ENCODE peak calls at places on chromosomes 13 and 19, in eight cellular contexts. N is uterus, F is cardiac muscle cell, E is WERI-Rb-1, K is osteoblast, R is H9, C is A549, B is heart right ventricle. L is an unnamed sample. For H3K9me3, the result is how much of the 10 kb centered on the place peaks cover.

GRCh38 chr19:24073807-24074206 is 13.2 kb upstream of the ZNF254 start:
- DNase-seq in N (no peak), F (no peak), E (no peak), K (no peak), R (no peak), C (no peak), B (no peak), L (no peak)

GRCh38 chr13:112814905-112815585 is 125.2 kb downstream of the ATP11A start:
- DNase-seq in N (no peak), F (no peak), E (no peak), K (peak), R (no peak), C (no peak), B (no peak), L (no peak)

GRCh38 chr19:752652-753517 is 2.0 kb downstream of the MISP start:
- DNase-seq in N (no peak), F (no peak), E (no peak), K (peak), R (no peak), C (peak), B (no peak), L (no peak)

GRCh38 chr13:99124695-99125334 is 75.8 kb upstream of the UBAC2 start:
- DNase-seq in N (no peak), F (no peak), E (no peak), K (peak), R (no peak), C (peak), B (no peak), L (no peak)

GRCh38 chr13:113452942-113453901 is at the start of gene ADPRHL1:
- DNase-seq in N (peak), F (peak), E (peak), K (no peak), R (no peak), C (no peak), B (peak), L (no peak)

GRCh38 chr19:46975011-46975917 is 44.4 kb upstream of the NPAS1 start:
- DNase-seq in N (no peak), F (no peak), E (peak), K (no peak), R (no peak), C (no peak), B (no peak), L (no peak)

GRCh38 chr13:98411617-98412310 is 165.1 kb downstream of the STK24 start:
- DNase-seq in N (no peak), F (no peak), E (no peak), K (no peak), R (no peak), C (no peak), B (no peak), L (no peak)

GRCh38 chr19:11931051-11931450 is 6.1 kb downstream of the ZNF700 start:
- DNase-seq in N (no peak), F (no peak), E (peak), K (peak), R (no peak), C (no peak), B (no peak), L (no peak)

GRCh38 chr19:1748115-1748702 is 5.1 kb upstream of the ONECUT3 start:
- DNase-seq in N (no peak), F (no peak), E (no peak), K (no peak), R (no peak), C (peak), B (no peak), L (no peak)

GRCh38 chr19:18604820-18605159 is 1.8 kb downstream of the CRLF1 start:
- DNase-seq in N (no peak), F (no peak), E (no peak), K (peak), R (no peak), C (no peak), B (no peak), L (no peak)

GRCh38 chr13:48112896-48113525 is 18.1 kb upstream of the MED4 start:
- DNase-seq in N (no peak), F (no peak), E (no peak), K (no peak), R (no peak), C (no peak), B (no peak), L (no peak)

GRCh38 chr13:36438594-36439483 is 6.5 kb downstream of the CCNA1 start:
- DNase-seq in N (no peak), F (no peak), E (no peak), K (no peak), R (no peak), C (no peak), B (no peak), L (no peak)

GRCh38 chr19:38221919-38222828 is 1.8 kb downstream of the DPF1 start:
- DNase-seq in N (no peak), F (no peak), E (no peak), K (peak), R (peak), C (no peak), B (no peak), L (no peak)

GRCh38 chr13:99311748-99312492 is 4.7 kb upstream of the GPR183 start:
- DNase-seq in N (peak), F (no peak), E (no peak), K (no peak), R (no peak), C (no peak), B (no peak), L (no peak)

GRCh38 chr19:21383980-21384582 is 12.9 kb upstream of the ZNF493 start:
- DNase-seq in N (no peak), F (no peak), E (no peak), K (no peak), R (no peak), C (no peak), B (no peak), L (no peak)
- H3K9me3 ChIP-seq in N (under half), F (under half), E (under half), K (under half), R (half or more), C (under half), B (half or more), L (half or more)

GRCh38 chr13:20711301-20712044 is 8.0 kb downstream of the IL17D start:
- DNase-seq in N (no peak), F (no peak), E (no peak), K (no peak), R (peak), C (peak), B (no peak), L (no peak)
- TF ChIP-seq CTCF in N (no peak), F (no peak), E (peak), K (no peak), R (peak), C (peak), B (no peak), L (no peak)

GRCh38 chr19:56725829-56726424 is 54.4 kb upstream of the ZNF835 start:
- DNase-seq in N (no peak), F (no peak), E (no peak), K (no peak), R (no peak), C (peak), B (no peak), L (no peak)
- H3K9me3 ChIP-seq in N (under half), F (under half), E (under half), K (under half), R (half or more), C (half or more), B (under half), L (half or more)

DNA sequence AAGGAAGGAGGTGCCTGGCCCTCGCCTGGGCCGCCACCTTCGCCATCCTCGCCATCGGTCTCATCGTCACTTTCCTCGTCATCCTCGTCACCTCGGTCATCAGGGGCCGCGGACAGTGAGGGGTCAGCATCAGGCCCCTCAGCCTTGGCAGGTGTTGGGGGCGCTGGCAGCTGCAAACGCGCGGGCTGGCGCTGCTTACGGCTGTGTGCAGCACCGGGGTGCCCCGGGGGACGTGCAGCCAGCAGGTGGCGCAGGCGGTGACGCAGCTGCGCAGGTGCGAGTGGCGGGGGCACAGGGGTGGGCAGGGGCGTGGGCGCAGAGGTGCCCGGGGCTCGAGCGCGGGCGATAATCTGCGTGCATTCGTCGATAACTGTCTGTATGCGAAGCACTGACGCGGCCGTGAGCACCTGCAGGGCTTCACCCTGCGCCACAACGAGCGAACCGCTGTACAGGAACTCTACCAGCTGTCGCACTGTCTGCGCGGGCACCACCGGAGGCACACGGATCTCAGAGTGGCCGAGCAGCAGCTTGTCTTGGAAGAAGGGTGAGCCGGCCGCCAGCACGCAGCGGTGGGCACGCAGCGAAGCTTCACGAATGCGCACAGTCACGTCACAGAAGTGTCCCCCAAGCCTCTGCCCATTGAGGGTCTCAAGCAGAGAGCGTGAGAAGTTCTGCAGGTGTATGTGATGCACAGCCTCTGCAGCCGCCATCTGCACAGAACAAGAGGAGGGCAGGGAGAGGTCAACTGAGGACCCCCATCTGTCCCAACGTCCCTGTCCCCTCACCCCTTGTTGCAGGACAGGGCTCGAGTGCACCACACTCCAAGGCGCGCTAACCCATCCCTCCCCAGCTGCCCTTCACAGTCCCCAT is 2.4 kb downstream of the ZBTB45 start:
- DNase-seq in N (no peak), F (no peak), E (no peak), K (no peak), R (peak), C (no peak), B (no peak), L (no peak)
- TF ChIP-seq CTCF in N (no peak), F (no peak), E (peak), K (no peak), R (peak), C (peak), B (no peak), L (peak)

GRCh38 chr13:21435231-21435630 is 23.9 kb downstream of the ZDHHC20 start:
- DNase-seq in N (no peak), F (no peak), E (no peak), K (no peak), R (no peak), C (no peak), B (no peak), L (no peak)
- H3K9me3 ChIP-seq in N (under half), F (under half), E (under half), K (under half), R (under half), C (under half), B (under half), L (under half)

GRCh38 chr19:5947435-5947834 is 30.5 kb downstream of the RANBP3 start:
- DNase-seq in N (peak), F (no peak), E (no peak), K (peak), R (no peak), C (no peak), B (peak), L (no peak)
- TF ChIP-seq CTCF in N (no peak), F (no peak), E (no peak), K (no peak), R (no peak), C (no peak), B (no peak), L (no peak)

GRCh38 chr13:20501139-20501538 is 24.5 kb downstream of the CRYL1 start:
- DNase-seq in N (no peak), F (no peak), E (no peak), K (no peak), R (no peak), C (no peak), B (no peak), L (no peak)
- H3K9me3 ChIP-seq in N (under half), F (under half), E (under half), K (under half), R (under half), C (under half), B (under half), L (under half)

GRCh38 chr19:14073232-14073924 is 792 bp downstream of the MISP3 start:
- DNase-seq in N (peak), F (peak), E (peak), K (peak), R (peak), C (peak), B (peak), L (peak)
- TF ChIP-seq CTCF in N (peak), F (peak), E (peak), K (no peak), R (no peak), C (peak), B (peak), L (no peak)

GRCh38 chr19:57623091-57623490 is 9.0 kb downstream of the ZNF134 start:
- DNase-seq in N (no peak), F (no peak), E (no peak), K (no peak), R (no peak), C (no peak), B (no peak), L (no peak)
- H3K9me3 ChIP-seq in N (under half), F (under half), E (under half), K (half or more), R (under half), C (half or more), B (half or more), L (half or more)

L was measured in CD4-positive, alpha-beta T cell.